ENCODE peak calls at places on chromosome 15, in five cellular contexts. One of them, this sample, is unnamed.

GRCh38 chr15:31365032-31365654 is 38.5 kb downstream of the KLF13 start:
- DNase-seq in heart right ventricle: no peak
- DNase-seq in hepatocyte: no peak
- DNase-seq in heart left ventricle: no peak
- DNase-seq in A673: no peak
- DNase-seq in this sample: no peak

GRCh38 chr15:44763848-44764247 is 27.5 kb downstream of the TRIM69 start:
- DNase-seq in heart left ventricle: no peak
- DNase-seq in hepatocyte: no peak
- DNase-seq in A673: no peak
- DNase-seq in heart right ventricle: no peak
- DNase-seq in this sample: no peak

GRCh38 chr15:83304861-83305661 is 20.6 kb upstream of the BNC1 start:
- DNase-seq in hepatocyte: no peak
- DNase-seq in heart right ventricle: no peak
- DNase-seq in A673: no peak
- DNase-seq in heart left ventricle: no peak
- DNase-seq in this sample: no peak

GRCh38 chr15:99731336-99732267 is 1.6 kb downstream of the LYSMD4 start:
- DNase-seq in A673: no peak
- DNase-seq in heart left ventricle: peak; percentile 36
- DNase-seq in hepatocyte: no peak
- DNase-seq in heart right ventricle: no peak
- DNase-seq in this sample: no peak

GRCh38 chr15:82172506-82172905 is 90.0 kb downstream of the EFL1 start:
- DNase-seq in heart left ventricle: no peak
- DNase-seq in hepatocyte: no peak
- DNase-seq in A673: no peak
- DNase-seq in heart right ventricle: no peak
- DNase-seq in this sample: no peak

GRCh38 chr15:69794643-69795461 is 302.9 kb downstream of the TLE3 start:
- DNase-seq in hepatocyte: no peak
- DNase-seq in A673: no peak
- DNase-seq in heart right ventricle: peak; percentile 23
- DNase-seq in heart left ventricle: peak; percentile 38
- DNase-seq in this sample: no peak

GRCh38 chr15:75597667-75598341 is 18.7 kb upstream of the PTPN9 start:
- DNase-seq in hepatocyte: peak; percentile 25
- DNase-seq in heart left ventricle: no peak
- DNase-seq in heart right ventricle: no peak
- DNase-seq in A673: peak; percentile 70
- DNase-seq in this sample: no peak

GRCh38 chr15:40550381-40551037 is 14.3 kb downstream of the CCDC32 start:
- DNase-seq in heart right ventricle: no peak
- DNase-seq in A673: no peak
- DNase-seq in hepatocyte: no peak
- DNase-seq in heart left ventricle: no peak
- DNase-seq in this sample: no peak

GRCh38 chr15:62877276-62877857 is 165.2 kb upstream of the TPM1 start:
- DNase-seq in A673: no peak
- DNase-seq in heart left ventricle: no peak
- DNase-seq in hepatocyte: no peak
- DNase-seq in heart right ventricle: no peak
- DNase-seq in this sample: no peak

GRCh38 chr15:40872791-40873526 is 1.1 kb downstream of the RHOV start:
- DNase-seq in heart right ventricle: no peak
- DNase-seq in heart left ventricle: no peak
- DNase-seq in A673: no peak
- DNase-seq in hepatocyte: no peak
- DNase-seq in this sample: peak; percentile 51

GRCh38 chr15:32853667-32854066 is 135.9 kb downstream of the GREM1 start:
- DNase-seq in heart left ventricle: no peak
- DNase-seq in heart right ventricle: no peak
- DNase-seq in hepatocyte: no peak
- DNase-seq in A673: no peak
- DNase-seq in this sample: no peak
- H3K4me1 ChIP-seq in heart left ventricle: peaks cover 8% of the 10 kb centered on the region
- H3K4me1 ChIP-seq in heart right ventricle: no peaks in the 10 kb centered on the region
- H3K4me1 ChIP-seq in hepatocyte: peaks cover 6% of the 10 kb centered on the region
- H3K4me1 ChIP-seq in A673: no peaks in the 10 kb centered on the region
- H3K4me1 ChIP-seq in this sample: no peaks in the 10 kb centered on the region

GRCh38 chr15:89130194-89130593 is 41.9 kb downstream of the ABHD2 start:
- DNase-seq in heart left ventricle: no peak
- DNase-seq in heart right ventricle: no peak
- DNase-seq in hepatocyte: no peak
- DNase-seq in A673: no peak
- DNase-seq in this sample: no peak

GRCh38 chr15:89128320-89129122 is 40.3 kb downstream of the ABHD2 start:
- DNase-seq in hepatocyte: no peak
- DNase-seq in heart right ventricle: no peak
- DNase-seq in A673: no peak
- DNase-seq in heart left ventricle: no peak
- DNase-seq in this sample: no peak

GRCh38 chr15:89127054-89127702 is 38.9 kb downstream of the ABHD2 start:
- DNase-seq in hepatocyte: no peak
- DNase-seq in heart right ventricle: no peak
- DNase-seq in heart left ventricle: no peak
- DNase-seq in A673: no peak
- DNase-seq in this sample: no peak

GRCh38 chr15:89129123-89129815 is 41.0 kb downstream of the ABHD2 start:
- DNase-seq in hepatocyte: peak; percentile 51
- DNase-seq in A673: peak; percentile 43
- DNase-seq in heart right ventricle: no peak
- DNase-seq in heart left ventricle: no peak
- DNase-seq in this sample: peak; percentile 77

GRCh38 chr15:89129816-89130134 is 41.5 kb downstream of the ABHD2 start:
- DNase-seq in hepatocyte: no peak
- DNase-seq in heart left ventricle: no peak
- DNase-seq in A673: no peak
- DNase-seq in heart right ventricle: no peak
- DNase-seq in this sample: no peak
- TF ChIP-seq CTCF in hepatocyte: no peak
- TF ChIP-seq CTCF in heart left ventricle: no peak
- TF ChIP-seq CTCF in A673: no peak
- TF ChIP-seq CTCF in heart right ventricle: peak; percentile 3
- TF ChIP-seq CTCF in this sample: no peak

GRCh38 chr15:55740479-55740878 is 2.5 kb downstream of the PRTG start:
- DNase-seq in heart right ventricle: no peak
- DNase-seq in hepatocyte: no peak
- DNase-seq in A673: no peak
- DNase-seq in heart left ventricle: no peak
- DNase-seq in this sample: no peak
- H3K4me3 ChIP-seq in heart right ventricle: no peak overlapping the region
- H3K4me3 ChIP-seq in hepatocyte: no peak overlapping the region
- H3K4me3 ChIP-seq in A673: no peak overlapping the region
- H3K4me3 ChIP-seq in heart left ventricle: no peak overlapping the region
- H3K4me3 ChIP-seq in this sample: no peak overlapping the region

DNA sequence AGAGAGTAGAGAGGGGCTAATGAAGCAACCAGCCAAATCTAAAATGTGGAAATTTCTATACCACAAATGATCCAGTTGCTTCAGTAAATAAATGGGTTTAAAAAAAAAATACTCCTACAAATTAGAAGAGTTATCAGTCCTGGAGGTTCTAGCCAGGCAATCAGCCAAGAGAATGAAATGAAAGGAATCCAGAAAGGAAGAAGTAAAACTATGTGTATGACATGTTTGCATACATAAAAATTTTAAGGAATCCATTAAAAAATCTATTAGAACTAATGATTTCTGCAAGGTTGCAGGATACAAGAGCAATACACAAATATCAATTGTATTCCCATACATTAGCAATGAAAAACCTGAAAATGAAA is 9.6 kb downstream of the MESP2 start:
- DNase-seq in A673: no peak
- DNase-seq in heart left ventricle: no peak
- DNase-seq in hepatocyte: no peak
- DNase-seq in heart right ventricle: no peak
- DNase-seq in this sample: no peak
- H3K4me1 ChIP-seq in A673: no peaks in the 10 kb centered on the region
- H3K4me1 ChIP-seq in heart left ventricle: no peaks in the 10 kb centered on the region
- H3K4me1 ChIP-seq in hepatocyte: peaks cover 34% of the 10 kb centered on the region
- H3K4me1 ChIP-seq in heart right ventricle: no peaks in the 10 kb centered on the region
- H3K4me1 ChIP-seq in this sample: peaks cover 29% of the 10 kb centered on the region

DNA sequence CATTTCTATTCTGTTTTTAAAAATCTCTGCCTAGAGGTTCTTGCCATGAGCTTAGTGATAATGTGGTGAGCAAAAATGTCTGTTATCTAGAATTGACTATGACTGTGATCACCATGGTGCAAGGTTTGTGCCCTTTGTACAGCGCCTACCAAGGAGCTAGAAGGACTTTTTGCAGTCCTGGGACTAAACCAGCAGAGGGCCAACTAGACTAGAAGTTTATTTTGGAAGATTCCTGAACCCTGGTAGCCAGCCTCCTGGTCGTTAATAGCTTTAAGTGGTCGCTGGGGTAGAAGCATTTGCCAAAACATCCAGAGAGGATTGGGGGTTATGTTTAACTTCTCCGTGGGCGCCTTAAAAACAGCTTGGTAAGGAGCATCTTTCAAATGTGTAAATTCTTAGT is 7.8 kb downstream of the SCG5 start:
- DNase-seq in heart right ventricle: no peak
- DNase-seq in A673: peak; percentile 17
- DNase-seq in heart left ventricle: no peak
- DNase-seq in hepatocyte: peak; percentile 30
- DNase-seq in this sample: no peak
- TF ChIP-seq CTCF in heart right ventricle: no peak
- TF ChIP-seq CTCF in A673: peak; percentile 47
- TF ChIP-seq CTCF in heart left ventricle: no peak
- TF ChIP-seq CTCF in hepatocyte: peak; percentile 31
- TF ChIP-seq CTCF in this sample: no peak

GRCh38 chr15:56734013-56734625 is 810 bp upstream of the ZNF280D start:
- DNase-seq in heart left ventricle: no peak
- DNase-seq in heart right ventricle: no peak
- DNase-seq in A673: no peak
- DNase-seq in hepatocyte: no peak
- DNase-seq in this sample: no peak
- H3K4me3 ChIP-seq in heart left ventricle: peak overlapping the region; percentile 74
- H3K4me3 ChIP-seq in heart right ventricle: peak overlapping the region; percentile 76
- H3K4me3 ChIP-seq in A673: no peak overlapping the region
- H3K4me3 ChIP-seq in hepatocyte: no peak overlapping the region
- H3K4me3 ChIP-seq in this sample: no peak overlapping the region

GRCh38 chr15:95712785-95713184 is 617.7 kb upstream of the NR2F2 start:
- DNase-seq in hepatocyte: no peak
- DNase-seq in A673: no peak
- DNase-seq in heart left ventricle: no peak
- DNase-seq in heart right ventricle: no peak
- DNase-seq in this sample: no peak

GRCh38 chr15:95715919-95716318 is 614.6 kb upstream of the NR2F2 start:
- DNase-seq in A673: no peak
- DNase-seq in hepatocyte: no peak
- DNase-seq in heart left ventricle: no peak
- DNase-seq in heart right ventricle: no peak
- DNase-seq in this sample: no peak

GRCh38 chr15:95709959-95710695 is 620.4 kb upstream of the NR2F2 start:
- DNase-seq in heart left ventricle: no peak
- DNase-seq in A673: no peak
- DNase-seq in heart right ventricle: no peak
- DNase-seq in hepatocyte: no peak
- DNase-seq in this sample: no peak

GRCh38 chr15:95715116-95715888 is 615.2 kb upstream of the NR2F2 start:
- DNase-seq in A673: no peak
- DNase-seq in heart left ventricle: no peak
- DNase-seq in hepatocyte: no peak
- DNase-seq in heart right ventricle: no peak
- DNase-seq in this sample: no peak

GRCh38 chr15:95713315-95713714 is 617.2 kb upstream of the NR2F2 start:
- DNase-seq in hepatocyte: no peak
- DNase-seq in heart right ventricle: no peak
- DNase-seq in A673: no peak
- DNase-seq in heart left ventricle: no peak
- DNase-seq in this sample: no peak
- H3K4me1 ChIP-seq in hepatocyte: no peaks in the 10 kb centered on the region
- H3K4me1 ChIP-seq in heart right ventricle: no peaks in the 10 kb centered on the region
- H3K4me1 ChIP-seq in A673: no peaks in the 10 kb centered on the region
- H3K4me1 ChIP-seq in heart left ventricle: peaks cover 2% of the 10 kb centered on the region
- H3K4me1 ChIP-seq in this sample: no peaks in the 10 kb centered on the region